ENCODE peak calls at places on chromosome 14, in ten cellular contexts. I is type B pancreatic cell; Y is right cardiac atrium; X is IMR-90; D is substantia nigra; Q is choroid plexus epithelial cell; U is GM06990; N is germinal center; V is stimulated activated naive CD8-positive, alpha-beta T cell treated with anti-CD3 and anti-CD28 coated beads, Interleukin-15, amount 100 ng/mL, for 72 hours; H is A549. E is an unnamed sample.
A peak's percentile ranks its signal among the peaks of the same experiment; 100 is the strongest.

GRCh38 chr14:57889245-57889644 is 23.4 kb upstream of the SLC35F4 start:
- DNase-seq in U (no peak), N (no peak), Q (peak; percentile 23), X (no peak), I (no peak), Y (peak; percentile 80), V (no peak), H (no peak), D (no peak), E (peak; percentile 34)

GRCh38 chr14:50083467-50084337 is 32.7 kb downstream of the VCPKMT start:
- DNase-seq in V (peak; percentile 71), N (peak; percentile 19), Q (no peak), X (peak; percentile 75), H (no peak), U (peak; percentile 80), I (no peak), D (no peak), Y (no peak), E (no peak)

GRCh38 chr14:64293976-64294671 is at the start of gene ESR2:
- DNase-seq in H (peak; percentile 15), U (peak; percentile 57), V (peak; percentile 42), N (peak; percentile 59), D (no peak), X (peak; percentile 36), Q (peak; percentile 67), Y (peak; percentile 61), I (peak; percentile 71), E (peak; percentile 56)

GRCh38 chr14:77007975-77008421 is 20.5 kb downstream of the IRF2BPL start:
- DNase-seq in I (no peak), Y (no peak), D (no peak), Q (no peak), N (no peak), H (no peak), U (no peak), V (no peak), X (no peak), E (no peak)

GRCh38 chr14:78968249-78968648 is 798.1 kb downstream of the NRXN3 start:
- DNase-seq in H (no peak), U (no peak), Y (no peak), Q (no peak), X (no peak), N (no peak), V (no peak), D (no peak), I (no peak), E (no peak)

GRCh38 chr14:68873379-68873778 is 80.5 kb upstream of the ZFP36L1 start:
- DNase-seq in I (no peak), H (no peak), U (no peak), D (no peak), N (no peak), V (no peak), Q (no peak), X (no peak), Y (no peak), E (no peak)

GRCh38 chr14:94011795-94012194 is 14.3 kb upstream of the OTUB2 start:
- DNase-seq in N (no peak), D (no peak), U (no peak), I (no peak), X (no peak), Y (no peak), H (no peak), V (no peak), Q (no peak), E (no peak)

GRCh38 chr14:25121342-25122129 is 71.6 kb upstream of the STXBP6 start:
- DNase-seq in Q (peak; percentile 73), Y (no peak), D (no peak), X (peak; percentile 92), U (no peak), N (no peak), V (no peak), I (no peak), H (no peak), E (peak; percentile 51)

GRCh38 chr14:53663709-53664108 is 292.9 kb downstream of the BMP4 start:
- DNase-seq in V (no peak), I (no peak), N (no peak), Y (peak; percentile 52), H (peak; percentile 6), X (peak; percentile 9), U (no peak), D (no peak), Q (peak; percentile 7), E (peak; percentile 14)

GRCh38 chr14:102408729-102409128 is 46.0 kb downstream of the TECPR2 start:
- DNase-seq in X (peak; percentile 7), Q (no peak), H (no peak), Y (no peak), I (no peak), V (no peak), D (no peak), N (no peak), U (no peak), E (no peak)

GRCh38 chr14:36271939-36272907 is 48.2 kb downstream of the MBIP start:
- DNase-seq in V (peak; percentile 10), H (no peak), X (peak; percentile 5), U (peak; percentile 4), Q (peak; percentile 16), N (no peak), Y (peak; percentile 31), I (no peak), D (no peak), E (peak; percentile 11)

GRCh38 chr14:80906336-80906735 is 35.2 kb downstream of the CEP128 start:
- DNase-seq in I (no peak), D (no peak), U (no peak), V (no peak), H (no peak), Q (no peak), X (no peak), N (no peak), Y (no peak), E (no peak)

GRCh38 chr14:76644875-76645518 is 116.3 kb upstream of the VASH1 start:
- DNase-seq in D (no peak), Q (peak; percentile 65), N (peak; percentile 8), I (peak; percentile 75), V (peak; percentile 4), H (peak; percentile 58), Y (no peak), U (peak; percentile 11), X (peak; percentile 12), E (peak; percentile 51)

GRCh38 chr14:100619382-100620305 is 32.4 kb upstream of the BEGAIN start:
- DNase-seq in D (no peak), U (no peak), H (no peak), V (no peak), N (no peak), Y (no peak), I (no peak), X (no peak), Q (no peak), E (no peak)

GRCh38 chr14:106883218-106883692 is 1356.9 kb downstream of the TMEM121 start:
- DNase-seq in X (no peak), I (no peak), H (no peak), U (peak; percentile 58), D (no peak), V (peak; percentile 61), Y (peak; percentile 74), Q (peak; percentile 4), N (no peak), E (no peak)

GRCh38 chr14:32422440-32422839 is 93.3 kb downstream of the AKAP6 start:
- DNase-seq in D (no peak), I (no peak), H (no peak), V (no peak), U (no peak), X (no peak), Y (no peak), Q (no peak), N (no peak), E (no peak)

GRCh38 chr14:37213016-37213415 is 15.3 kb downstream of the MIPOL1 start:
- DNase-seq in X (no peak), N (no peak), D (no peak), Q (no peak), H (no peak), Y (no peak), V (no peak), U (no peak), I (no peak), E (no peak)

GRCh38 chr14:104462651-104463630 is 116.6 kb upstream of the C14orf180 start:
- DNase-seq in I (no peak), Y (no peak), V (no peak), H (no peak), D (no peak), U (no peak), Q (no peak), X (no peak), N (no peak), E (no peak)

GRCh38 chr14:63605041-63605532 is 36.6 kb downstream of the WDR89 start:
- DNase-seq in Q (no peak), X (peak; percentile 49), H (no peak), N (no peak), V (no peak), U (no peak), Y (no peak), I (no peak), D (no peak), E (peak; percentile 33)

GRCh38 chr14:31173120-31173837 is 34.3 kb downstream of the HECTD1 start:
- DNase-seq in U (no peak), Y (no peak), D (no peak), I (no peak), Q (no peak), N (no peak), X (no peak), H (no peak), V (no peak), E (no peak)

GRCh38 chr14:51650721-51651387 is 856 bp upstream of the FRMD6 start:
- DNase-seq in Y (peak; percentile 64), U (peak; percentile 12), V (no peak), Q (no peak), N (no peak), D (peak; percentile 13), X (no peak), I (no peak), H (no peak), E (no peak)